ENCODE peak calls at places on chromosomes 5 and 9, in ten cellular contexts. One of them, this sample, is unnamed.

GRCh38 chr9:18596920-18597319 is 123.0 kb downstream of the ADAMTSL1 start:
- DNase-seq in AG10803: peak; percentile 76
- DNase-seq in IMR-90: peak; percentile 77
- DNase-seq in type B pancreatic cell: no peak
- DNase-seq in nephron progenitor cell: no peak
- DNase-seq in OCI-LY7: no peak
- DNase-seq in ovary: no peak
- DNase-seq in transverse colon: no peak
- DNase-seq in H9: no peak
- DNase-seq in omental fat pad: no peak
- DNase-seq in this sample: no peak

GRCh38 chr9:135299651-135300345 is 179.8 kb upstream of the PPP1R26 start:
- DNase-seq in AG10803: no peak
- DNase-seq in IMR-90: no peak
- DNase-seq in type B pancreatic cell: peak; percentile 57
- DNase-seq in nephron progenitor cell: no peak
- DNase-seq in OCI-LY7: no peak
- DNase-seq in ovary: no peak
- DNase-seq in transverse colon: no peak
- DNase-seq in H9: no peak
- DNase-seq in omental fat pad: no peak
- DNase-seq in this sample: no peak

GRCh38 chr5:72537166-72537565 is 30.0 kb upstream of the ZNF366 start:
- DNase-seq in AG10803: no peak
- DNase-seq in IMR-90: no peak
- DNase-seq in type B pancreatic cell: no peak
- DNase-seq in nephron progenitor cell: no peak
- DNase-seq in OCI-LY7: no peak
- DNase-seq in ovary: no peak
- DNase-seq in transverse colon: no peak
- DNase-seq in H9: no peak
- DNase-seq in omental fat pad: no peak
- DNase-seq in this sample: no peak

GRCh38 chr5:144183254-144183889 is 12.7 kb downstream of the KCTD16 start:
- DNase-seq in AG10803: peak; percentile 55
- DNase-seq in IMR-90: peak; percentile 85
- DNase-seq in type B pancreatic cell: no peak
- DNase-seq in nephron progenitor cell: no peak
- DNase-seq in OCI-LY7: peak; percentile 51
- DNase-seq in ovary: no peak
- DNase-seq in transverse colon: no peak
- DNase-seq in H9: no peak
- DNase-seq in omental fat pad: no peak
- DNase-seq in this sample: no peak

GRCh38 chr9:92710368-92710767 is 40.4 kb upstream of the IPPK start:
- DNase-seq in AG10803: no peak
- DNase-seq in IMR-90: no peak
- DNase-seq in type B pancreatic cell: no peak
- DNase-seq in nephron progenitor cell: no peak
- DNase-seq in OCI-LY7: no peak
- DNase-seq in ovary: no peak
- DNase-seq in transverse colon: no peak
- DNase-seq in H9: no peak
- DNase-seq in omental fat pad: no peak
- DNase-seq in this sample: no peak

GRCh38 chr5:44932922-44933585 is 124.3 kb downstream of the MRPS30 start:
- DNase-seq in AG10803: no peak
- DNase-seq in IMR-90: no peak
- DNase-seq in type B pancreatic cell: no peak
- DNase-seq in nephron progenitor cell: no peak
- DNase-seq in OCI-LY7: no peak
- DNase-seq in ovary: no peak
- DNase-seq in transverse colon: no peak
- DNase-seq in H9: no peak
- DNase-seq in omental fat pad: no peak
- DNase-seq in this sample: peak; percentile 21

GRCh38 chr5:37810311-37810710 is 29.5 kb downstream of the GDNF start:
- DNase-seq in AG10803: peak; percentile 84
- DNase-seq in IMR-90: peak; percentile 64
- DNase-seq in type B pancreatic cell: no peak
- DNase-seq in nephron progenitor cell: no peak
- DNase-seq in OCI-LY7: no peak
- DNase-seq in ovary: no peak
- DNase-seq in transverse colon: no peak
- DNase-seq in H9: no peak
- DNase-seq in omental fat pad: no peak
- DNase-seq in this sample: no peak

GRCh38 chr5:146137967-146138403 is 32.6 kb upstream of the PLAC8L1 start:
- DNase-seq in AG10803: no peak
- DNase-seq in IMR-90: peak; percentile 68
- DNase-seq in type B pancreatic cell: no peak
- DNase-seq in nephron progenitor cell: no peak
- DNase-seq in OCI-LY7: no peak
- DNase-seq in ovary: no peak
- DNase-seq in transverse colon: peak; percentile 45
- DNase-seq in H9: no peak
- DNase-seq in omental fat pad: no peak
- DNase-seq in this sample: no peak

GRCh38 chr9:5712651-5713360 is 83.9 kb downstream of the RIC1 start:
- DNase-seq in AG10803: no peak
- DNase-seq in IMR-90: no peak
- DNase-seq in type B pancreatic cell: no peak
- DNase-seq in nephron progenitor cell: no peak
- DNase-seq in OCI-LY7: no peak
- DNase-seq in ovary: no peak
- DNase-seq in transverse colon: no peak
- DNase-seq in H9: no peak
- DNase-seq in omental fat pad: no peak
- DNase-seq in this sample: no peak

GRCh38 chr5:179265529-179266290 is 79.6 kb downstream of the ADAMTS2 start:
- DNase-seq in AG10803: peak; percentile 100
- DNase-seq in IMR-90: peak; percentile 99
- DNase-seq in type B pancreatic cell: peak; percentile 71
- DNase-seq in nephron progenitor cell: peak; percentile 75
- DNase-seq in OCI-LY7: no peak
- DNase-seq in ovary: peak; percentile 96
- DNase-seq in transverse colon: peak; percentile 82
- DNase-seq in H9: peak; percentile 47
- DNase-seq in omental fat pad: peak; percentile 62
- DNase-seq in this sample: no peak

GRCh38 chr5:177308740-177309139 is 3.0 kb downstream of the MXD3 start:
- DNase-seq in AG10803: no peak
- DNase-seq in IMR-90: no peak
- DNase-seq in type B pancreatic cell: no peak
- DNase-seq in nephron progenitor cell: no peak
- DNase-seq in OCI-LY7: no peak
- DNase-seq in ovary: no peak
- DNase-seq in transverse colon: no peak
- DNase-seq in H9: no peak
- DNase-seq in omental fat pad: no peak
- DNase-seq in this sample: no peak

GRCh38 chr9:77176686-77177142 is 620 bp upstream of the VPS13A start:
- DNase-seq in AG10803: no peak
- DNase-seq in IMR-90: no peak
- DNase-seq in type B pancreatic cell: no peak
- DNase-seq in nephron progenitor cell: no peak
- DNase-seq in OCI-LY7: no peak
- DNase-seq in ovary: no peak
- DNase-seq in transverse colon: no peak
- DNase-seq in H9: no peak
- DNase-seq in omental fat pad: no peak
- DNase-seq in this sample: no peak

GRCh38 chr9:77175152-77175551 is 2.2 kb upstream of the VPS13A start:
- DNase-seq in AG10803: no peak
- DNase-seq in IMR-90: no peak
- DNase-seq in type B pancreatic cell: no peak
- DNase-seq in nephron progenitor cell: no peak
- DNase-seq in OCI-LY7: no peak
- DNase-seq in ovary: no peak
- DNase-seq in transverse colon: no peak
- DNase-seq in H9: no peak
- DNase-seq in omental fat pad: no peak
- DNase-seq in this sample: no peak

GRCh38 chr9:77176106-77176505 is 1.2 kb upstream of the VPS13A start:
- DNase-seq in AG10803: no peak
- DNase-seq in IMR-90: no peak
- DNase-seq in type B pancreatic cell: no peak
- DNase-seq in nephron progenitor cell: no peak
- DNase-seq in OCI-LY7: no peak
- DNase-seq in ovary: no peak
- DNase-seq in transverse colon: no peak
- DNase-seq in H9: no peak
- DNase-seq in omental fat pad: no peak
- DNase-seq in this sample: no peak

GRCh38 chr9:77177894-77178794 is 810 bp downstream of the VPS13A start:
- DNase-seq in AG10803: peak; percentile 24
- DNase-seq in IMR-90: peak; percentile 31
- DNase-seq in type B pancreatic cell: no peak
- DNase-seq in nephron progenitor cell: peak; percentile 60
- DNase-seq in OCI-LY7: peak; percentile 70
- DNase-seq in ovary: peak; percentile 55
- DNase-seq in transverse colon: peak; percentile 53
- DNase-seq in H9: peak; percentile 49
- DNase-seq in omental fat pad: no peak
- DNase-seq in this sample: no peak

GRCh38 chr9:77177143-77177893 is at the start of gene VPS13A:
- DNase-seq in AG10803: peak; percentile 83
- DNase-seq in IMR-90: peak; percentile 91
- DNase-seq in type B pancreatic cell: peak; percentile 94
- DNase-seq in nephron progenitor cell: peak; percentile 99
- DNase-seq in OCI-LY7: peak; percentile 93
- DNase-seq in ovary: peak; percentile 93
- DNase-seq in transverse colon: peak; percentile 95
- DNase-seq in H9: peak; percentile 99
- DNase-seq in omental fat pad: peak; percentile 69
- DNase-seq in this sample: peak; percentile 60
- TF ChIP-seq CTCF in AG10803: peak; percentile 3
- TF ChIP-seq CTCF in IMR-90: peak; percentile 34
- TF ChIP-seq CTCF in type B pancreatic cell: peak; percentile 38
- TF ChIP-seq CTCF in nephron progenitor cell: no peak
- TF ChIP-seq CTCF in OCI-LY7: peak; percentile 42
- TF ChIP-seq CTCF in ovary: no peak
- TF ChIP-seq CTCF in transverse colon: peak; percentile 22
- TF ChIP-seq CTCF in H9: peak; percentile 32
- TF ChIP-seq CTCF in omental fat pad: no peak
- TF ChIP-seq CTCF in this sample: peak; percentile 3

GRCh38 chr5:155264809-155265208 is 251.3 kb downstream of the KIF4B start:
- DNase-seq in AG10803: no peak
- DNase-seq in IMR-90: no peak
- DNase-seq in type B pancreatic cell: no peak
- DNase-seq in nephron progenitor cell: no peak
- DNase-seq in OCI-LY7: no peak
- DNase-seq in ovary: no peak
- DNase-seq in transverse colon: no peak
- DNase-seq in H9: no peak
- DNase-seq in omental fat pad: no peak
- DNase-seq in this sample: no peak

GRCh38 chr5:155259648-155260047 is 246.1 kb downstream of the KIF4B start:
- DNase-seq in AG10803: no peak
- DNase-seq in IMR-90: no peak
- DNase-seq in type B pancreatic cell: no peak
- DNase-seq in nephron progenitor cell: no peak
- DNase-seq in OCI-LY7: no peak
- DNase-seq in ovary: no peak
- DNase-seq in transverse colon: no peak
- DNase-seq in H9: no peak
- DNase-seq in omental fat pad: no peak
- DNase-seq in this sample: no peak

GRCh38 chr5:155263381-155263780 is 249.8 kb downstream of the KIF4B start:
- DNase-seq in AG10803: peak; percentile 11
- DNase-seq in IMR-90: no peak
- DNase-seq in type B pancreatic cell: no peak
- DNase-seq in nephron progenitor cell: no peak
- DNase-seq in OCI-LY7: no peak
- DNase-seq in ovary: no peak
- DNase-seq in transverse colon: no peak
- DNase-seq in H9: no peak
- DNase-seq in omental fat pad: no peak
- DNase-seq in this sample: no peak

GRCh38 chr5:155258139-155258538 is 244.6 kb downstream of the KIF4B start:
- DNase-seq in AG10803: no peak
- DNase-seq in IMR-90: no peak
- DNase-seq in type B pancreatic cell: no peak
- DNase-seq in nephron progenitor cell: no peak
- DNase-seq in OCI-LY7: no peak
- DNase-seq in ovary: peak; percentile 66
- DNase-seq in transverse colon: no peak
- DNase-seq in H9: no peak
- DNase-seq in omental fat pad: no peak
- DNase-seq in this sample: no peak

GRCh38 chr5:155260798-155261197 is 247.2 kb downstream of the KIF4B start:
- DNase-seq in AG10803: no peak
- DNase-seq in IMR-90: no peak
- DNase-seq in type B pancreatic cell: no peak
- DNase-seq in nephron progenitor cell: no peak
- DNase-seq in OCI-LY7: peak; percentile 35
- DNase-seq in ovary: no peak
- DNase-seq in transverse colon: no peak
- DNase-seq in H9: peak; percentile 72
- DNase-seq in omental fat pad: no peak
- DNase-seq in this sample: no peak
- TF ChIP-seq CTCF in AG10803: no peak
- TF ChIP-seq CTCF in IMR-90: no peak
- TF ChIP-seq CTCF in type B pancreatic cell: peak; percentile 52
- TF ChIP-seq CTCF in nephron progenitor cell: peak; percentile 36
- TF ChIP-seq CTCF in OCI-LY7: peak; percentile 56
- TF ChIP-seq CTCF in ovary: no peak
- TF ChIP-seq CTCF in transverse colon: no peak
- TF ChIP-seq CTCF in H9: peak; percentile 69
- TF ChIP-seq CTCF in omental fat pad: no peak
- TF ChIP-seq CTCF in this sample: peak; percentile 27

GRCh38 chr5:81401266-81401665 is 7.3 kb upstream of the ACOT12 start:
- DNase-seq in AG10803: no peak
- DNase-seq in IMR-90: no peak
- DNase-seq in type B pancreatic cell: no peak
- DNase-seq in nephron progenitor cell: no peak
- DNase-seq in OCI-LY7: no peak
- DNase-seq in ovary: no peak
- DNase-seq in transverse colon: no peak
- DNase-seq in H9: no peak
- DNase-seq in omental fat pad: no peak
- DNase-seq in this sample: no peak
- TF ChIP-seq CTCF in AG10803: no peak
- TF ChIP-seq CTCF in IMR-90: no peak
- TF ChIP-seq CTCF in type B pancreatic cell: no peak
- TF ChIP-seq CTCF in nephron progenitor cell: no peak
- TF ChIP-seq CTCF in OCI-LY7: no peak
- TF ChIP-seq CTCF in ovary: no peak
- TF ChIP-seq CTCF in transverse colon: no peak
- TF ChIP-seq CTCF in H9: no peak
- TF ChIP-seq CTCF in omental fat pad: no peak
- TF ChIP-seq CTCF in this sample: no peak

DNA sequence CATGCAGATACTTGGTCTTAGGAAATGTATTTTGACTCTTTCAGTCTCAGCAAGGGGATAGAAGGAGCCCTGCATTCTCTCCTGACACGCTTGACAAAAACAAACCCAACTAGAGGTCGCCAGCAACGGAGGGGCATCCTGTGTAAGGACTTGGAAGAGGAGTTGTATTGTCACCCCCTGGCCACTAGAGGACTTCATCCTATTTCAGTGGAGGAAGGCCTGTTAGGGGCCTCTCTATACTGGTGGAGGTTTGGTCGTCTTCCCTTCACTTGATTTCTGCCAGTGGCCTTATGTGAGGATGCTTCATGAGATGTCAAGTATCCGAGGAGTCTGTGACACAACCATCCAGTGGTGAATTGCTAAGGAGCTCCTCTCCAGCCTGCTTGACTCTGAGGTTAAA is 122.8 kb upstream of the STC2 start:
- DNase-seq in AG10803: no peak
- DNase-seq in IMR-90: peak; percentile 28
- DNase-seq in type B pancreatic cell: no peak
- DNase-seq in nephron progenitor cell: peak; percentile 5
- DNase-seq in OCI-LY7: peak; percentile 37
- DNase-seq in ovary: no peak
- DNase-seq in transverse colon: no peak
- DNase-seq in H9: peak; percentile 59
- DNase-seq in omental fat pad: no peak
- DNase-seq in this sample: peak; percentile 24
- TF ChIP-seq CTCF in AG10803: peak; percentile 35
- TF ChIP-seq CTCF in IMR-90: peak; percentile 27
- TF ChIP-seq CTCF in type B pancreatic cell: peak; percentile 61
- TF ChIP-seq CTCF in nephron progenitor cell: peak; percentile 42
- TF ChIP-seq CTCF in OCI-LY7: peak; percentile 76
- TF ChIP-seq CTCF in ovary: no peak
- TF ChIP-seq CTCF in transverse colon: peak; percentile 24
- TF ChIP-seq CTCF in H9: peak; percentile 72
- TF ChIP-seq CTCF in omental fat pad: no peak
- TF ChIP-seq CTCF in this sample: peak; percentile 92

This sample was measured in GM12864.